ENCODE peak calls at places on chromosome 10, in five cellular contexts. One of them, this sample, is unnamed.

GRCh38 chr10:28678687-28679457 is 1.6 kb downstream of the BAMBI start:
- DNase-seq in NB4: peak
- DNase-seq in kidney: no peak
- DNase-seq in endothelial cell: no peak
- DNase-seq in ascending aorta: no peak
- DNase-seq in this sample: no peak

GRCh38 chr10:22932626-22933370 is 4.9 kb downstream of the ARMC3 start:
- DNase-seq in NB4: peak
- DNase-seq in kidney: no peak
- DNase-seq in endothelial cell: no peak
- DNase-seq in ascending aorta: peak
- DNase-seq in this sample: no peak

GRCh38 chr10:20877986-20878979 is 18.8 kb downstream of the NEBL start:
- DNase-seq in NB4: no peak
- DNase-seq in kidney: no peak
- DNase-seq in endothelial cell: no peak
- DNase-seq in ascending aorta: no peak
- DNase-seq in this sample: no peak

GRCh38 chr10:60531006-60531405 is 141.3 kb upstream of the ANK3 start:
- DNase-seq in NB4: no peak
- DNase-seq in kidney: no peak
- DNase-seq in endothelial cell: no peak
- DNase-seq in ascending aorta: no peak
- DNase-seq in this sample: no peak

GRCh38 chr10:71244638-71245419 is 32.5 kb downstream of the UNC5B start:
- DNase-seq in NB4: no peak
- DNase-seq in kidney: peak
- DNase-seq in endothelial cell: no peak
- DNase-seq in ascending aorta: no peak
- DNase-seq in this sample: no peak

GRCh38 chr10:79939969-79940368 is 8.9 kb downstream of the SFTPD start:
- DNase-seq in NB4: no peak
- DNase-seq in kidney: no peak
- DNase-seq in endothelial cell: peak
- DNase-seq in ascending aorta: no peak
- DNase-seq in this sample: no peak

GRCh38 chr10:75407716-75408511 is 6.3 kb upstream of the ZNF503 start:
- DNase-seq in NB4: peak
- DNase-seq in kidney: peak
- DNase-seq in endothelial cell: peak
- DNase-seq in ascending aorta: peak
- DNase-seq in this sample: no peak

GRCh38 chr10:22294694-22295093 is 21.5 kb upstream of the COMMD3 start:
- DNase-seq in NB4: no peak
- DNase-seq in kidney: no peak
- DNase-seq in endothelial cell: no peak
- DNase-seq in ascending aorta: no peak
- DNase-seq in this sample: no peak

GRCh38 chr10:80493482-80494021 is 39.4 kb downstream of the TSPAN14 start:
- DNase-seq in NB4: peak
- DNase-seq in kidney: no peak
- DNase-seq in endothelial cell: no peak
- DNase-seq in ascending aorta: peak
- DNase-seq in this sample: no peak

GRCh38 chr10:18140149-18140956 is at the start of gene CACNB2:
- DNase-seq in NB4: no peak
- DNase-seq in kidney: peak
- DNase-seq in endothelial cell: peak
- DNase-seq in ascending aorta: peak
- DNase-seq in this sample: no peak

GRCh38 chr10:22570733-22571430 is 143.5 kb downstream of the PIP4K2A start:
- DNase-seq in NB4: no peak
- DNase-seq in kidney: no peak
- DNase-seq in endothelial cell: no peak
- DNase-seq in ascending aorta: no peak
- DNase-seq in this sample: no peak

GRCh38 chr10:25059990-25060389 is 43.6 kb downstream of the THNSL1 start:
- DNase-seq in NB4: no peak
- DNase-seq in kidney: peak
- DNase-seq in endothelial cell: no peak
- DNase-seq in ascending aorta: peak
- DNase-seq in this sample: peak

GRCh38 chr10:88045544-88046415 is 182.4 kb downstream of the PTEN start:
- DNase-seq in NB4: peak
- DNase-seq in kidney: no peak
- DNase-seq in endothelial cell: no peak
- DNase-seq in ascending aorta: no peak
- DNase-seq in this sample: no peak

GRCh38 chr10:26994743-26995142 is 105.6 kb downstream of the ANKRD26 start:
- DNase-seq in NB4: no peak
- DNase-seq in kidney: no peak
- DNase-seq in endothelial cell: no peak
- DNase-seq in ascending aorta: no peak
- DNase-seq in this sample: no peak

GRCh38 chr10:43255644-43256431 is 11.0 kb downstream of the RASGEF1A start:
- DNase-seq in NB4: peak
- DNase-seq in kidney: peak
- DNase-seq in endothelial cell: peak
- DNase-seq in ascending aorta: peak
- DNase-seq in this sample: no peak

GRCh38 chr10:26573674-26574073 is 123.8 kb upstream of the PDSS1 start:
- DNase-seq in NB4: no peak
- DNase-seq in kidney: no peak
- DNase-seq in endothelial cell: no peak
- DNase-seq in ascending aorta: no peak
- DNase-seq in this sample: no peak

GRCh38 chr10:49512121-49512809 is 26.7 kb downstream of the ERCC6 start:
- DNase-seq in NB4: peak
- DNase-seq in kidney: no peak
- DNase-seq in endothelial cell: no peak
- DNase-seq in ascending aorta: no peak
- DNase-seq in this sample: no peak

GRCh38 chr10:71472466-71472865 is 75.7 kb downstream of the CDH23 start:
- DNase-seq in NB4: no peak
- DNase-seq in kidney: no peak
- DNase-seq in endothelial cell: no peak
- DNase-seq in ascending aorta: no peak
- DNase-seq in this sample: no peak

GRCh38 chr10:63547628-63548356 is 26.6 kb downstream of the REEP3 start:
- DNase-seq in NB4: no peak
- DNase-seq in kidney: no peak
- DNase-seq in endothelial cell: no peak
- DNase-seq in ascending aorta: no peak
- DNase-seq in this sample: no peak

GRCh38 chr10:75287697-75288096 is 51.9 kb upstream of the COMTD1 start:
- DNase-seq in NB4: no peak
- DNase-seq in kidney: no peak
- DNase-seq in endothelial cell: no peak
- DNase-seq in ascending aorta: no peak
- DNase-seq in this sample: no peak

GRCh38 chr10:63208981-63209380 is 75.9 kb downstream of the NRBF2 start:
- DNase-seq in NB4: no peak
- DNase-seq in kidney: no peak
- DNase-seq in endothelial cell: no peak
- DNase-seq in ascending aorta: no peak
- DNase-seq in this sample: no peak

GRCh38 chr10:35574924-35575352 is 30.2 kb upstream of the GJD4 start:
- DNase-seq in NB4: no peak
- DNase-seq in kidney: no peak
- DNase-seq in endothelial cell: peak
- DNase-seq in ascending aorta: no peak
- DNase-seq in this sample: no peak

GRCh38 chr10:19954601-19955000 is 138.4 kb downstream of the PLXDC2 start:
- DNase-seq in NB4: no peak
- DNase-seq in kidney: no peak
- DNase-seq in endothelial cell: no peak
- DNase-seq in ascending aorta: no peak
- DNase-seq in this sample: no peak

DNA sequence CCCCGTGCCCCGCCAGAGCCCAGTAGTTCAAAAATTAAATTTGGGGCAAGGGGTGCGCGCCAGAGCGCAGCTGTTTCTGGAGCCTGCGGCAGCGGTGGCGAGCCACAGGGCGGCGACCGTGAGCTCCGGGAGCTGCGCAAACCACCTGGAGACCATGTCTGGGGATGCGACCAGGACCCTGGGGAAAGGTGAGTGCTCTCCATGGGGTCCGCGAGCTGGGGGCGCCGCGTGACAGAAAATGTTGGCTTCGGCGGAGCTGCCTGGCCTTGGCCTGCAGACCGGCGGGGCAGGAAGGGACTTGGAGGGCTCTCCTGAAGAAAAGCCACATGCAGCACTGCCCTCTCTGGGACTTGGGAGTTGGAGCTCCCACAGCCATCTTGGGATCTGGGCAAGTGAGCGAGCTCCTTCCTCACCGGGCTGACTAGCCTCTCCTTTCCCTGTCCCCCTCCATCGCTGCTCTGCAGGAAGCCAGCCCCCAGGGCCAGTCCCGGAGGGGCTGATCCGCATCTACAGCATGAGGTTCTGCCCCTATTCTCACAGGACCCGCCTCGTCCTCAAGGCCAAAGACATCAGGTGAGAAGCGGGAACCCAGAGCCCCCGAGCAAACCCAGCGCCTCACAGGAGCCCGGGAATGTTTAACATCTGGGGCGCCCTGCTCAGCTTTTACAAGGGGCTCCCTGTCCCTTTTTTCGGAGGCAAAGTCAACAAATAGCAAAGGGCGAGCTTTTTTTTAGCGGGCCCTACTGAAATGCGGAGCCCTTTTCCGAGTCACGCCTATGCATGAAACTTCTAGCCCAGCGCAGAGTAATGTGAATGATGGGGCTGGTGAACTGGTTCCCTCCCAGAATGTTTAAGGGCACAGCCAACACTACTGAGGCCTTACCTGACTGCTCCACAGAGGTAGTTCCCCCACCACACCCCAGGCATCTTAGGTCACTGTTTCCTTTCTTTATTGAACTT is 6.1 kb downstream of the GSTO2 start:
- DNase-seq in NB4: peak
- DNase-seq in kidney: peak
- DNase-seq in endothelial cell: peak
- DNase-seq in ascending aorta: no peak
- DNase-seq in this sample: no peak
- TF ChIP-seq CTCF in NB4: peak
- TF ChIP-seq CTCF in kidney: peak
- TF ChIP-seq CTCF in endothelial cell: peak
- TF ChIP-seq CTCF in ascending aorta: peak
- TF ChIP-seq CTCF in this sample: peak

DNA sequence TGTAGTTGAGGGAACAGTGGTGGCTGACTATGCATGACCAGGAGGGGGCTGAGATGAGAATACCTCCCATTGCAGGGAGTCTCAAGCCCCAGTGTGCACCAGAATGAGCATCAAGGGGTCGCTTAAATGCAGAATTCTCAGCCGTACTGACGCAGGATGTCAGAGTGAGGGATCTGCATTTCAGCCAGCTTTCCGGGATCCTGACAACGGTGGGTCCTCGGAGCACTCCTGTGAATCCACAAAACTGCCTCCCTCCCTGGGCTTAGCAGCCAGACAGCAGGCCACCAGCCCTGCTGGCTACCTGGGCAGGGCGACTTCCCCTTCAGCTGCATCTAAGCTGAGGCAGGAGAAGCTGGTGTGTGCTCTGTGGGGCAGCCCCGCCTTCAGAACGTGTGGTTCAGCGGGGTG is 21.8 kb upstream of the LOXL4 start:
- DNase-seq in NB4: no peak
- DNase-seq in kidney: no peak
- DNase-seq in endothelial cell: no peak
- DNase-seq in ascending aorta: no peak
- DNase-seq in this sample: no peak
- TF ChIP-seq CTCF in NB4: no peak
- TF ChIP-seq CTCF in kidney: no peak
- TF ChIP-seq CTCF in endothelial cell: no peak
- TF ChIP-seq CTCF in ascending aorta: no peak
- TF ChIP-seq CTCF in this sample: no peak

GRCh38 chr10:86335257-86335656 is 31.3 kb downstream of the GRID1 start:
- DNase-seq in NB4: no peak
- DNase-seq in kidney: no peak
- DNase-seq in endothelial cell: no peak
- DNase-seq in ascending aorta: no peak
- DNase-seq in this sample: no peak

GRCh38 chr10:86333813-86334514 is 32.6 kb downstream of the GRID1 start:
- DNase-seq in NB4: no peak
- DNase-seq in kidney: peak
- DNase-seq in endothelial cell: no peak
- DNase-seq in ascending aorta: no peak
- DNase-seq in this sample: no peak

GRCh38 chr10:86335831-86336230 is 30.8 kb downstream of the GRID1 start:
- DNase-seq in NB4: no peak
- DNase-seq in kidney: no peak
- DNase-seq in endothelial cell: no peak
- DNase-seq in ascending aorta: no peak
- DNase-seq in this sample: no peak

GRCh38 chr10:86336341-86336740 is 30.3 kb downstream of the GRID1 start:
- DNase-seq in NB4: no peak
- DNase-seq in kidney: peak
- DNase-seq in endothelial cell: no peak
- DNase-seq in ascending aorta: no peak
- DNase-seq in this sample: no peak

DNA sequence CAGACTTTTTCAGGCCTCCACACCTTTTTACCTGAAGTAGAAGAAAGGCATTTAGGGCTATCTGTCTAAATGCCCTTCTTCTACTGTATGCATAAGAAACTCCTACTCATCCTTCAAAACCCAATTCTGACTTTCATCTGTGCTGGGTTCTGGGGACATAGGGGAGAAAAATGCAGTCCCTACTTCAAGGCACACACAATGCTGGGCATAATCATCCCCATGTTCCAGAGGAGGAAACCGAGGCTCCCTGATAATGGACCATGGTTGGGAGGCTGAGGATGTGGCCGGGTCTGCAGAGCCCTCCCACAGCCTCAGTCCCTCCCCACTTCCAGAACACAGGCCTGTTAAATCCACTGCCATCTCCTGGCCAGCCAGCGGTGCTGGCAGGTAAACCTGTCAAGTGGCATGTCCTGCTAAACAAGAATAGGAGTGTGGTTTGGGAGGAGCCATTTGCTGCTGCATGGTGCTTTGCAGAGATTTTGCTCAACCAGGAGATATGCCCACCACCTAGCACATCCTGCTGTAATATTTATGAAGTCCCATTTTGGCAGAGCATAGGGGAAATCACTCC is 32.0 kb downstream of the GRID1 start:
- DNase-seq in NB4: no peak
- DNase-seq in kidney: peak
- DNase-seq in endothelial cell: no peak
- DNase-seq in ascending aorta: no peak
- DNase-seq in this sample: no peak
- TF ChIP-seq CTCF in NB4: no peak
- TF ChIP-seq CTCF in kidney: no peak
- TF ChIP-seq CTCF in endothelial cell: no peak
- TF ChIP-seq CTCF in ascending aorta: no peak
- TF ChIP-seq CTCF in this sample: no peak

DNA sequence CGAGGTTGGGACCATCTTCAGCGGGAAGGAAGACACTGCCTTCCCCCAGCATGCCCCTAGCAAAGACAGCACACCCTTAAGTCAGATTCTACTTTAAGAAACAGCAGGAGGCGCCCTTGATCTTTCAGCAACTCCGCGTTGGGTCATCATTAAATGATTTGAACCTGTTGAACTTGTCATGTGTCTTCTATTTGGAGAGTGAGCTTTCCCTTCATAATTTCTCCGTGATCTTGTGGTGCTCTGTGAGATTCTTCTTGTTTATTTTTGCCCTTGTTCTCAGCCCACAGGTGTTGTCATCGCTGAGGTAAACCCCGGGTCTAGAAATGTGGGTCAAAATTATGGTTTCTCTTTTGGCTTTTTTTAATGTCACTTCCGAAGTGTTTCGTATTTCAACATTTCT is 49.5 kb upstream of the PITRM1 start:
- DNase-seq in NB4: peak
- DNase-seq in kidney: no peak
- DNase-seq in endothelial cell: peak
- DNase-seq in ascending aorta: no peak
- DNase-seq in this sample: no peak
- TF ChIP-seq CTCF in NB4: peak
- TF ChIP-seq CTCF in kidney: no peak
- TF ChIP-seq CTCF in endothelial cell: no peak
- TF ChIP-seq CTCF in ascending aorta: no peak
- TF ChIP-seq CTCF in this sample: no peak

This sample was measured in thoracic aorta.